ENCODE peak calls at places on chromosomes 1 and 21, in five cellular contexts. N is SK-N-MC, B is BJ, V is aorta, Z is GM06990. O is an unnamed sample.

GRCh38 chr1:29503441-29503840 is 267.1 kb downstream of the PTPRU start:
- DNase-seq in V (no peak), N (no peak), B (no peak), Z (no peak), O (no peak)

GRCh38 chr21:38965910-38966504 is 160.3 kb downstream of the ETS2 start:
- DNase-seq in V (no peak), Z (no peak), B (no peak), N (no peak), O (peak; percentile 47)

GRCh38 chr1:110572751-110573150 is 33.4 kb downstream of the KCNA2 start:
- DNase-seq in Z (no peak), B (no peak), V (no peak), N (no peak), O (no peak)

GRCh38 chr1:217554849-217555248 is 76.0 kb downstream of the GPATCH2 start:
- DNase-seq in Z (no peak), B (no peak), V (no peak), N (no peak), O (no peak)

GRCh38 chr1:25724986-25725385 is 75.0 kb upstream of the SELENON start:
- DNase-seq in N (no peak), Z (no peak), B (no peak), V (no peak), O (peak; percentile 83)

GRCh38 chr1:166391677-166392076 is 224.9 kb upstream of the FAM78B start:
- DNase-seq in V (no peak), B (no peak), N (no peak), Z (no peak), O (no peak)

GRCh38 chr1:37958690-37959089 is 11.8 kb upstream of the INPP5B start:
- DNase-seq in Z (no peak), V (no peak), N (no peak), B (peak; percentile 86), O (no peak)

GRCh38 chr1:219774386-219774785 is 154.0 kb downstream of the SLC30A10 start:
- DNase-seq in V (no peak), N (no peak), Z (no peak), B (no peak), O (no peak)

GRCh38 chr1:12172042-12172851 is 5.5 kb downstream of the TNFRSF1B start:
- DNase-seq in N (no peak), B (no peak), Z (no peak), V (no peak), O (no peak)

GRCh38 chr1:200211157-200211556 is 183.6 kb downstream of the NR5A2 start:
- DNase-seq in Z (no peak), B (no peak), V (no peak), N (no peak), O (no peak)

GRCh38 chr21:44710294-44710665 is 1.1 kb downstream of the TSPEAR start:
- DNase-seq in Z (no peak), B (no peak), N (no peak), V (peak; percentile 63), O (peak; percentile 52)

GRCh38 chr1:225449261-225449660 is 21.4 kb upstream of the LBR start:
- DNase-seq in N (no peak), V (no peak), B (no peak), Z (no peak), O (no peak)

GRCh38 chr1:184881941-184882648 is 92.2 kb downstream of the NIBAN1 start:
- DNase-seq in N (no peak), V (no peak), Z (no peak), B (no peak), O (peak; percentile 15)

GRCh38 chr21:46390603-46391545 is 66.9 kb downstream of the PCNT start:
- DNase-seq in V (peak; percentile 47), N (no peak), Z (no peak), B (no peak), O (no peak)

GRCh38 chr21:15283138-15283537 is 218.3 kb upstream of the NRIP1 start:
- DNase-seq in V (no peak), Z (no peak), B (no peak), N (no peak), O (no peak)

GRCh38 chr21:33899199-33899598 is 16.4 kb downstream of the ATP5PO start:
- DNase-seq in B (no peak), Z (no peak), V (no peak), N (no peak), O (no peak)

GRCh38 chr1:113958691-113959090 is 20.6 kb upstream of the OLFML3 start:
- DNase-seq in B (no peak), Z (no peak), V (no peak), N (no peak), O (no peak)
- H3K36me3 ChIP-seq in B (peaks cover 5% of the 10 kb centered on the region), Z (peaks cover 6% of the 10 kb centered on the region), V (peaks cover 6% of the 10 kb centered on the region), N (peaks cover 88% of the 10 kb centered on the region), O (peaks cover 5% of the 10 kb centered on the region)

DNA sequence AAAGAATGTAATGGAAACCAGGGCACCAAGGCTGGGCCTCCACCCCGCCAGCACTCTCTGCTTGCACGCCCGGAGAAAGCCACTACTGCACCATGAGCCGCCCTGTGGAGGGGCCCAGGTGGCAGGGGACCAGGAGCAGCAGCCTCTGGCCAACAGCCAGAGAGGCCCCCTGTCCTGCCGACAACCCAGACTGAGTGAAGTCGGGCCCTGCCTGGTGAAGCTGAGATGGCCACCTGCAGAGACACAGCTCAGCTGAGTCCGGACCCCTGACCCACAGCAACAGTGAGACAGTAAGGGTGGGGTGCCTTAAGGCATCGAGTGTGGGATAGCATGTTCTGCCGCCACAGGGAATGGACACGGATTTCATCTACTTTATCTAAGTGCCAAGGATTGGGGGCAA is 28.9 kb downstream of the WDR4 start:
- DNase-seq in N (no peak), B (no peak), V (no peak), Z (no peak), O (no peak)
- H3K36me3 ChIP-seq in N (peaks cover 82% of the 10 kb centered on the region), B (peaks cover 47% of the 10 kb centered on the region), V (peaks cover 7% of the 10 kb centered on the region), Z (peaks cover 66% of the 10 kb centered on the region), O (no peaks in the 10 kb centered on the region)

GRCh38 chr1:202745313-202745888 is 35.1 kb upstream of the SYT2 start:
- DNase-seq in V (no peak), Z (no peak), N (no peak), B (no peak), O (no peak)
- H3K36me3 ChIP-seq in V (peaks cover 11% of the 10 kb centered on the region), Z (no peaks in the 10 kb centered on the region), N (peaks cover 81% of the 10 kb centered on the region), B (peaks cover 20% of the 10 kb centered on the region), O (peaks cover 81% of the 10 kb centered on the region)

DNA sequence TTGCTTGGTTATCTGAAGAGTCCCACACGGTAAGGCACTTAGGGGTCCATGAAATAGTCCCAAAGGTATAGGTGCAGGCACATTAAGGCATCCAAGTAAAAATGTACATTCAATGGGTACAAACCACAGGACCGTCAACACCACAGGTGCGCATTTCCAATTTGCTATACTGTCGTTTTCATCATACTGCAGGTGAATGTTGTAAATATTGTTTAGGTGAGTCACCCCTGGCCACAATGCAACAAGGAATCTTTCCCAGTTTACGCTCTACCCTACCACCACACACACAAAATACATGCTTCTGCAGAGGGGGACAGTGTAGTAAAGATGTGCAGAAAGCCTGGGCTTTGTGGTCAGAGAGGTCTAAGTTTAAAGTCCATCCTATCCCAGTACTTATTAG is 13.7 kb downstream of the CADM3 start:
- DNase-seq in Z (no peak), N (no peak), B (no peak), V (no peak), O (no peak)
- H3K36me3 ChIP-seq in Z (no peaks in the 10 kb centered on the region), N (no peaks in the 10 kb centered on the region), B (no peaks in the 10 kb centered on the region), V (no peaks in the 10 kb centered on the region), O (no peaks in the 10 kb centered on the region)